ENCODE peak calls at places on chromosomes 16 and 17, in six cellular contexts. One of them, this sample, is unnamed. For H3K9me3, the result is how much of the 10 kb centered on the place peaks cover.

GRCh38 chr16:57667069-57667525 is 1.0 kb upstream of the ADGRG3 start:
- DNase-seq in PC-3: no peak
- DNase-seq in cardiac muscle cell: no peak
- DNase-seq in OCI-LY7: no peak
- DNase-seq in astrocyte: no peak
- DNase-seq in gastrocnemius medialis: no peak
- DNase-seq in this sample: no peak

GRCh38 chr17:2262146-2262587 is 41.4 kb downstream of the SMG6 start:
- DNase-seq in cardiac muscle cell: peak
- DNase-seq in OCI-LY7: no peak
- DNase-seq in astrocyte: peak
- DNase-seq in gastrocnemius medialis: no peak
- DNase-seq in PC-3: peak
- DNase-seq in this sample: no peak

GRCh38 chr17:35256629-35257028 is 13.8 kb downstream of the SLFN5 start:
- DNase-seq in astrocyte: no peak
- DNase-seq in cardiac muscle cell: no peak
- DNase-seq in PC-3: no peak
- DNase-seq in gastrocnemius medialis: no peak
- DNase-seq in OCI-LY7: no peak
- DNase-seq in this sample: no peak

GRCh38 chr16:27475561-27475960 is 73.6 kb downstream of the IL21R start:
- DNase-seq in PC-3: peak
- DNase-seq in astrocyte: peak
- DNase-seq in gastrocnemius medialis: no peak
- DNase-seq in cardiac muscle cell: peak
- DNase-seq in OCI-LY7: no peak
- DNase-seq in this sample: no peak

GRCh38 chr16:24863582-24864437 is 18.0 kb downstream of the SLC5A11 start:
- DNase-seq in OCI-LY7: no peak
- DNase-seq in PC-3: no peak
- DNase-seq in cardiac muscle cell: no peak
- DNase-seq in astrocyte: no peak
- DNase-seq in gastrocnemius medialis: no peak
- DNase-seq in this sample: no peak

GRCh38 chr16:89094252-89094901 is 725 bp downstream of the ACSF3 start:
- DNase-seq in OCI-LY7: peak
- DNase-seq in gastrocnemius medialis: no peak
- DNase-seq in PC-3: peak
- DNase-seq in astrocyte: no peak
- DNase-seq in cardiac muscle cell: no peak
- DNase-seq in this sample: no peak

GRCh38 chr16:1723450-1724147 is 17.6 kb downstream of the MAPK8IP3 start:
- DNase-seq in OCI-LY7: peak
- DNase-seq in cardiac muscle cell: peak
- DNase-seq in gastrocnemius medialis: no peak
- DNase-seq in astrocyte: no peak
- DNase-seq in PC-3: peak
- DNase-seq in this sample: no peak

GRCh38 chr17:30476726-30477082 is 504 bp upstream of the GOSR1 start:
- DNase-seq in astrocyte: peak
- DNase-seq in gastrocnemius medialis: no peak
- DNase-seq in OCI-LY7: peak
- DNase-seq in cardiac muscle cell: peak
- DNase-seq in PC-3: no peak
- DNase-seq in this sample: no peak

GRCh38 chr17:7716901-7717755 is at the start of gene DNAH2:
- DNase-seq in astrocyte: peak
- DNase-seq in cardiac muscle cell: peak
- DNase-seq in OCI-LY7: no peak
- DNase-seq in PC-3: peak
- DNase-seq in gastrocnemius medialis: peak
- DNase-seq in this sample: peak

GRCh38 chr16:3029499-3030127 is 5.8 kb downstream of the THOC6 start:
- DNase-seq in PC-3: no peak
- DNase-seq in cardiac muscle cell: peak
- DNase-seq in OCI-LY7: no peak
- DNase-seq in astrocyte: no peak
- DNase-seq in gastrocnemius medialis: no peak
- DNase-seq in this sample: no peak

GRCh38 chr17:39742856-39743436 is 5.2 kb downstream of the GRB7 start:
- DNase-seq in PC-3: no peak
- DNase-seq in astrocyte: no peak
- DNase-seq in cardiac muscle cell: no peak
- DNase-seq in OCI-LY7: no peak
- DNase-seq in gastrocnemius medialis: no peak
- DNase-seq in this sample: no peak

GRCh38 chr17:19610879-19611278 is 37.7 kb upstream of the ALDH3A2 start:
- DNase-seq in astrocyte: no peak
- DNase-seq in cardiac muscle cell: no peak
- DNase-seq in PC-3: no peak
- DNase-seq in gastrocnemius medialis: no peak
- DNase-seq in OCI-LY7: no peak
- DNase-seq in this sample: no peak

GRCh38 chr16:23859713-23860269 is 24.0 kb downstream of the PRKCB start:
- DNase-seq in PC-3: no peak
- DNase-seq in OCI-LY7: peak
- DNase-seq in gastrocnemius medialis: no peak
- DNase-seq in astrocyte: no peak
- DNase-seq in cardiac muscle cell: no peak
- DNase-seq in this sample: no peak

GRCh38 chr17:17351901-17352781 is 49.0 kb downstream of the NT5M start:
- DNase-seq in PC-3: peak
- DNase-seq in gastrocnemius medialis: peak
- DNase-seq in cardiac muscle cell: peak
- DNase-seq in OCI-LY7: no peak
- DNase-seq in astrocyte: peak
- DNase-seq in this sample: no peak

GRCh38 chr17:50631195-50631907 is 3.3 kb upstream of the ABCC3 start:
- DNase-seq in PC-3: no peak
- DNase-seq in cardiac muscle cell: peak
- DNase-seq in astrocyte: no peak
- DNase-seq in gastrocnemius medialis: no peak
- DNase-seq in OCI-LY7: no peak
- DNase-seq in this sample: no peak

GRCh38 chr16:80580109-80580832 is 39.5 kb downstream of the DYNLRB2 start:
- DNase-seq in PC-3: peak
- DNase-seq in astrocyte: peak
- DNase-seq in cardiac muscle cell: peak
- DNase-seq in OCI-LY7: no peak
- DNase-seq in gastrocnemius medialis: no peak
- DNase-seq in this sample: no peak

GRCh38 chr17:51718945-51719344 is 439.6 kb downstream of the CA10 start:
- DNase-seq in astrocyte: no peak
- DNase-seq in PC-3: no peak
- DNase-seq in OCI-LY7: no peak
- DNase-seq in cardiac muscle cell: no peak
- DNase-seq in gastrocnemius medialis: no peak
- DNase-seq in this sample: no peak

GRCh38 chr17:31877911-31878702 is 19.1 kb upstream of the COPRS start:
- DNase-seq in PC-3: no peak
- DNase-seq in gastrocnemius medialis: no peak
- DNase-seq in astrocyte: peak
- DNase-seq in cardiac muscle cell: no peak
- DNase-seq in OCI-LY7: no peak
- DNase-seq in this sample: peak

GRCh38 chr17:57911834-57912673 is 43.2 kb downstream of the CUEDC1 start:
- DNase-seq in OCI-LY7: no peak
- DNase-seq in PC-3: peak
- DNase-seq in astrocyte: peak
- DNase-seq in gastrocnemius medialis: peak
- DNase-seq in cardiac muscle cell: peak
- DNase-seq in this sample: peak

GRCh38 chr16:28057949-28058348 is 5.6 kb downstream of the GSG1L start:
- DNase-seq in OCI-LY7: no peak
- DNase-seq in gastrocnemius medialis: no peak
- DNase-seq in PC-3: no peak
- DNase-seq in cardiac muscle cell: no peak
- DNase-seq in astrocyte: no peak
- DNase-seq in this sample: no peak

GRCh38 chr16:35752773-35753558 is 2293.6 kb downstream of the TP53TG3F start:
- DNase-seq in cardiac muscle cell: no peak
- DNase-seq in gastrocnemius medialis: no peak
- DNase-seq in OCI-LY7: no peak
- DNase-seq in PC-3: no peak
- DNase-seq in astrocyte: no peak
- DNase-seq in this sample: no peak
- H3K9me3 ChIP-seq in cardiac muscle cell: under half
- H3K9me3 ChIP-seq in gastrocnemius medialis: under half
- H3K9me3 ChIP-seq in OCI-LY7: under half
- H3K9me3 ChIP-seq in PC-3: under half
- H3K9me3 ChIP-seq in astrocyte: under half
- H3K9me3 ChIP-seq in this sample: under half

DNA sequence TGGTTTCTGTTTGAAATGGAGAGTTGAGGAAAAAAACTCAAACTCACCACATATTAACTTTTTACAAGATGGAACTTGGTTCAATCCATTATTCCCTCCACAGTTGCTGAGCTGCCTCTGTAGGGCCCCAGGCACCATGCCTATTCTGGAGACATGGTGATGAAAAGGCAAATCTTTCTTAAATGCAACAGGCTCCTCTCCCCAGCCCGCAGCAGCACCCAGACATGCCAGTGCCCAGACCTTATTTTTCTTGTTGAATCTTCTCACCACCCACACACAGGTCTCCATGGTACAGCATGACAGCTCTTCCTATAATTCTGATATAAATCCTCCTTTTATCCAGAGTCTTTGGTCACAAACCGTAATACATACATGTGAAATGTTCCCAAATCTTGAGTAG is 7.6 kb downstream of the CYTH1 start:
- DNase-seq in astrocyte: no peak
- DNase-seq in gastrocnemius medialis: no peak
- DNase-seq in OCI-LY7: peak
- DNase-seq in cardiac muscle cell: no peak
- DNase-seq in PC-3: no peak
- DNase-seq in this sample: no peak
- H3K4me3 ChIP-seq in astrocyte: no peak
- H3K4me3 ChIP-seq in gastrocnemius medialis: no peak
- H3K4me3 ChIP-seq in OCI-LY7: peak
- H3K4me3 ChIP-seq in cardiac muscle cell: no peak
- H3K4me3 ChIP-seq in PC-3: no peak
- H3K4me3 ChIP-seq in this sample: no peak

GRCh38 chr16:70809392-70810060 is 8.6 kb upstream of the VAC14 start:
- DNase-seq in OCI-LY7: no peak
- DNase-seq in PC-3: no peak
- DNase-seq in astrocyte: no peak
- DNase-seq in gastrocnemius medialis: no peak
- DNase-seq in cardiac muscle cell: no peak
- DNase-seq in this sample: no peak

GRCh38 chr16:70804729-70805169 is 3.8 kb upstream of the VAC14 start:
- DNase-seq in cardiac muscle cell: no peak
- DNase-seq in astrocyte: no peak
- DNase-seq in OCI-LY7: no peak
- DNase-seq in PC-3: no peak
- DNase-seq in gastrocnemius medialis: no peak
- DNase-seq in this sample: no peak

GRCh38 chr16:70805787-70806186 is 4.8 kb upstream of the VAC14 start:
- DNase-seq in PC-3: peak
- DNase-seq in cardiac muscle cell: peak
- DNase-seq in gastrocnemius medialis: no peak
- DNase-seq in astrocyte: peak
- DNase-seq in OCI-LY7: no peak
- DNase-seq in this sample: no peak

GRCh38 chr16:70805380-70805779 is 4.4 kb upstream of the VAC14 start:
- DNase-seq in PC-3: no peak
- DNase-seq in OCI-LY7: no peak
- DNase-seq in gastrocnemius medialis: no peak
- DNase-seq in cardiac muscle cell: no peak
- DNase-seq in astrocyte: no peak
- DNase-seq in this sample: no peak

DNA sequence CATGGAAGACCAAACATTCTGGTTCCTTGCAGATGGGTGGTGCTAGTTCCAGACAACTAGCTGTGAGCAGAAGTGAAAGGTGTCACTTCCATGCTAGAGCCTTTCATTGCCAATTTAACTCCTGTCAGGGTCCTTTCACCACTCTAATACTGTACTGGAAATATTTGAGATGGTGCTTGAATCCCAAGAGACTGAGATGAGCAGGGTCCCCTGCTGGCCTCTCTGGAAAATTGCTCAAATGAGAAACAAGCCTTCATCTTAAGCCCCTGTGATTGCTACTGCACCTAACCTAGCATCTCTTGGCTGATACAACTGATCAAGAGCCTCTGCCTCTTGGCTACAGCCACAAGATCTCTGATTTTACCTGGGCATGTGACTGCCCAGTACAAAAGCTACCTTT is 7.4 kb upstream of the VAC14 start:
- DNase-seq in gastrocnemius medialis: no peak
- DNase-seq in PC-3: peak
- DNase-seq in astrocyte: no peak
- DNase-seq in cardiac muscle cell: no peak
- DNase-seq in OCI-LY7: no peak
- DNase-seq in this sample: no peak
- TF ChIP-seq CTCF in gastrocnemius medialis: no peak
- TF ChIP-seq CTCF in PC-3: peak
- TF ChIP-seq CTCF in astrocyte: no peak
- TF ChIP-seq CTCF in cardiac muscle cell: no peak
- TF ChIP-seq CTCF in OCI-LY7: peak
- TF ChIP-seq CTCF in this sample: no peak

GRCh38 chr16:35751191-35751941 is 2292.0 kb downstream of the TP53TG3F start:
- DNase-seq in gastrocnemius medialis: no peak
- DNase-seq in astrocyte: no peak
- DNase-seq in cardiac muscle cell: no peak
- DNase-seq in PC-3: no peak
- DNase-seq in OCI-LY7: no peak
- DNase-seq in this sample: no peak

GRCh38 chr16:35752012-35752772 is 2292.8 kb downstream of the TP53TG3F start:
- DNase-seq in PC-3: no peak
- DNase-seq in cardiac muscle cell: no peak
- DNase-seq in OCI-LY7: no peak
- DNase-seq in astrocyte: no peak
- DNase-seq in gastrocnemius medialis: no peak
- DNase-seq in this sample: no peak

GRCh38 chr16:35749253-35750141 is 2290.1 kb downstream of the TP53TG3F start:
- DNase-seq in cardiac muscle cell: no peak
- DNase-seq in astrocyte: no peak
- DNase-seq in OCI-LY7: no peak
- DNase-seq in gastrocnemius medialis: no peak
- DNase-seq in PC-3: no peak
- DNase-seq in this sample: no peak

GRCh38 chr16:35750157-35750689 is 2290.8 kb downstream of the TP53TG3F start:
- DNase-seq in OCI-LY7: no peak
- DNase-seq in gastrocnemius medialis: no peak
- DNase-seq in astrocyte: no peak
- DNase-seq in cardiac muscle cell: no peak
- DNase-seq in PC-3: no peak
- DNase-seq in this sample: no peak

DNA sequence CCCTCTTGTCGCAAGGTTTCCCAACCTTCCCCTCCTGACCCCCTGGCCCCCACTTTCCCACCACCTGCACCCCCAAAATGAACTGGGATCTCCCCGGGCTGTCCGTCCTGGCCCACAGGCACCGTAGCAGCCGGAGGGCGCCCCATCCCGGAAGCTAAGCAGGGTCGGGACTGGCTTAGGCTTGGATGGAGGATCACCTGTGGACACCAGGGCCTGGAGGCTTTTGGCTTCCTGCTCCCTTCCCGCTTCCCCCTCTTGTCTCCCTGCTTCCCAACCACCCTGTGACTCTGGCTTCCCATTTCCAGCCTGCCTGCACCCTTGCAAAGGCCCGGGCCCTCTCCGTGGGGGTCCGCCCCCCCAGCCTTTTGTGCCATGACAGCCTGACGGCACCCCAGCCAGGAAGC is 2291.3 kb downstream of the TP53TG3F start:
- DNase-seq in cardiac muscle cell: no peak
- DNase-seq in OCI-LY7: no peak
- DNase-seq in astrocyte: no peak
- DNase-seq in gastrocnemius medialis: no peak
- DNase-seq in PC-3: no peak
- DNase-seq in this sample: no peak
- H3K9me3 ChIP-seq in cardiac muscle cell: under half
- H3K9me3 ChIP-seq in OCI-LY7: under half
- H3K9me3 ChIP-seq in astrocyte: under half
- H3K9me3 ChIP-seq in gastrocnemius medialis: under half
- H3K9me3 ChIP-seq in PC-3: under half
- H3K9me3 ChIP-seq in this sample: under half

This sample was measured in tibial artery.